ENCODE peak calls at places on chromosomes 6 and 20, in six cellular contexts. Y is mammary epithelial cell, A is dorsolateral prefrontal cortex, N is neural progenitor cell, B is astrocyte of the spinal cord, W is fibroblast of pulmonary artery. P is an unnamed sample.

GRCh38 chr6:27501187-27501586 is 28.3 kb upstream of the ZNF184 start:
- DNase-seq in Y (no peak), B (no peak), W (no peak), A (no peak), N (no peak), P (no peak)

GRCh38 chr6:170371588-170371987 is 65.0 kb downstream of the FAM120B start:
- DNase-seq in B (no peak), W (no peak), A (no peak), N (peak; percentile 35), Y (no peak), P (no peak)

GRCh38 chr6:44641344-44641743 is 253.8 kb downstream of the CDC5L start:
- DNase-seq in N (no peak), W (no peak), B (peak; percentile 87), A (no peak), Y (no peak), P (no peak)

GRCh38 chr20:55888655-55889054 is 116.7 kb downstream of the CBLN4 start:
- DNase-seq in Y (no peak), N (no peak), A (no peak), W (no peak), B (no peak), P (peak; percentile 8)

GRCh38 chr6:8556370-8557018 is 121.1 kb upstream of the SLC35B3 start:
- DNase-seq in Y (peak; percentile 86), W (peak; percentile 19), A (no peak), B (peak; percentile 55), N (no peak), P (no peak)

GRCh38 chr20:60068509-60068908 is 110.3 kb downstream of the CDH26 start:
- DNase-seq in A (no peak), B (no peak), N (no peak), Y (no peak), W (no peak), P (no peak)

GRCh38 chr6:160995271-160995670 is 3.7 kb downstream of the MAP3K4 start:
- DNase-seq in B (no peak), A (no peak), W (no peak), N (no peak), Y (peak; percentile 21), P (no peak)

GRCh38 chr6:235763-236360 is 56.4 kb upstream of the DUSP22 start:
- DNase-seq in B (peak; percentile 64), A (no peak), N (peak; percentile 34), Y (peak; percentile 19), W (peak; percentile 39), P (no peak)

GRCh38 chr20:6169251-6169650 is 46.4 kb upstream of the FERMT1 start:
- DNase-seq in B (peak; percentile 1), N (no peak), W (peak; percentile 24), Y (peak; percentile 40), A (no peak), P (no peak)

GRCh38 chr6:145214570-145214969 is 520.8 kb downstream of the EPM2A start:
- DNase-seq in Y (peak; percentile 10), N (peak; percentile 45), A (no peak), W (peak; percentile 58), B (peak; percentile 53), P (no peak)

GRCh38 chr6:147131728-147132127 is 72.5 kb upstream of the STXBP5 start:
- DNase-seq in N (peak; percentile 14), Y (no peak), B (peak; percentile 29), W (peak; percentile 68), A (no peak), P (no peak)

GRCh38 chr6:6820688-6821238 is 232.2 kb downstream of the LY86 start:
- DNase-seq in Y (peak; percentile 96), B (no peak), A (no peak), N (peak; percentile 74), W (no peak), P (no peak)

GRCh38 chr6:137473651-137474050 is 20.5 kb downstream of the OLIG3 start:
- DNase-seq in A (no peak), B (no peak), Y (no peak), N (peak; percentile 68), W (no peak), P (no peak)

GRCh38 chr20:56752274-56752673 is 123.2 kb downstream of the TFAP2C start:
- DNase-seq in A (no peak), N (no peak), B (no peak), Y (no peak), W (no peak), P (no peak)

GRCh38 chr6:165231177-165231576 is 78.2 kb downstream of the C6orf118 start:
- DNase-seq in Y (no peak), B (no peak), A (peak; percentile 44), W (no peak), N (no peak), P (no peak)
- H3K4me3 ChIP-seq in Y (no peak overlapping the region), B (no peak overlapping the region), A (peak overlapping the region; percentile 56), W (no peak overlapping the region), N (no peak overlapping the region), P (no peak overlapping the region)

GRCh38 chr6:30879684-30880427 is 4.5 kb upstream of the DDR1 start:
- DNase-seq in N (no peak), B (no peak), A (no peak), W (no peak), Y (no peak), P (no peak)
- H3K4me3 ChIP-seq in N (peak overlapping the region; percentile 74), B (no peak overlapping the region), A (no peak overlapping the region), W (no peak overlapping the region), Y (no peak overlapping the region), P (no peak overlapping the region)

GRCh38 chr6:157381631-157382621 is 936 bp downstream of the ZDHHC14 start:
- DNase-seq in A (peak; percentile 45), Y (peak; percentile 41), W (peak; percentile 56), N (peak; percentile 61), B (peak; percentile 49), P (peak; percentile 56)
- H3K4me3 ChIP-seq in A (peak overlapping the region; percentile 97), Y (peak overlapping the region; percentile 87), W (peak overlapping the region; percentile 88), N (peak overlapping the region; percentile 89), B (peak overlapping the region; percentile 82), P (peak overlapping the region; percentile 83)

GRCh38 chr6:39933669-39934059 is 598 bp downstream of the MOCS1 start:
- DNase-seq in N (no peak), B (no peak), A (no peak), W (no peak), Y (no peak), P (no peak)
- H3K4me3 ChIP-seq in N (peak overlapping the region; percentile 93), B (peak overlapping the region; percentile 67), A (peak overlapping the region; percentile 96), W (peak overlapping the region; percentile 79), Y (peak overlapping the region; percentile 65), P (peak overlapping the region; percentile 63)

GRCh38 chr20:4014031-4014474 is 1.3 kb downstream of the RNF24 start:
- DNase-seq in Y (peak; percentile 91), W (peak; percentile 89), B (peak; percentile 85), A (peak; percentile 65), N (peak; percentile 55), P (peak; percentile 53)
- H3K4me3 ChIP-seq in Y (peak overlapping the region; percentile 86), W (peak overlapping the region; percentile 93), B (peak overlapping the region; percentile 60), A (peak overlapping the region; percentile 85), N (peak overlapping the region; percentile 98), P (peak overlapping the region; percentile 93)

DNA sequence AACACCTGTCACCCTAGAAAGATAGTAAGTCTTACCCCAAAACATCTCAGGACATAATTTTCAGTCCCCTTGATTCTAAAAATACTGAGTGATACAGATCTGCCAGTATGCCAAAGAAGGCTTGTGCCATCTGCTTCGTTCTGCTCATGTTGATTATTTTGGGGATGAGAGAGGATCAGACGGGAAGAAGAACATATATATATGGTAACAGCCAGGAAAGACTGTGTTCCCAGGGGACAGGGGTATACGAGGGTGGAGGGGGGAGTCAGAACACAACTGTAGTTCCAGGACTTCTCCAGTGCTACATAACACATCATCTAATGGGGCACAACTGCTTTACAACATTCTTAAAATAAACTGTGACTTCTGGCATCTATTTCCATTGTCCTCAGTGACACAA is 55.7 kb downstream of the PLAGL1 start:
- DNase-seq in B (no peak), Y (no peak), N (no peak), W (no peak), A (no peak), P (no peak)
- H3K4me3 ChIP-seq in B (no peak overlapping the region), Y (no peak overlapping the region), N (no peak overlapping the region), W (no peak overlapping the region), A (no peak overlapping the region), P (no peak overlapping the region)

GRCh38 chr6:159969204-159969912 is 476 bp downstream of the IGF2R start:
- DNase-seq in Y (peak; percentile 29), N (peak; percentile 78), W (peak; percentile 38), B (peak; percentile 58), A (peak; percentile 19), P (peak; percentile 24)
- H3K4me3 ChIP-seq in Y (peak overlapping the region; percentile 70), N (peak overlapping the region; percentile 94), W (peak overlapping the region; percentile 78), B (peak overlapping the region; percentile 63), A (peak overlapping the region; percentile 94), P (peak overlapping the region; percentile 68)

GRCh38 chr6:16540804-16541752 is 220.2 kb downstream of the ATXN1 start:
- DNase-seq in A (no peak), Y (no peak), B (no peak), N (peak; percentile 8), W (no peak), P (no peak)
- H3K4me3 ChIP-seq in A (no peak overlapping the region), Y (no peak overlapping the region), B (no peak overlapping the region), N (no peak overlapping the region), W (no peak overlapping the region), P (no peak overlapping the region)

GRCh38 chr6:158558415-158559306 is 1.2 kb upstream of the TMEM181 start:
- DNase-seq in Y (no peak), B (no peak), N (no peak), W (no peak), A (no peak), P (no peak)
- H3K4me3 ChIP-seq in Y (no peak overlapping the region), B (no peak overlapping the region), N (peak overlapping the region; percentile 90), W (no peak overlapping the region), A (peak overlapping the region; percentile 93), P (no peak overlapping the region)

P was measured in WERI-Rb-1.